ENCODE peak calls at places on chromosomes 11 and 22, in four cellular contexts. R is tibial nerve; G is body of pancreas; B is CD8-positive, alpha-beta T cell. Q is an unnamed sample. For H3K36me3 and H3K4me1, the result is how much of the 10 kb centered on the place peaks cover.

GRCh38 chr11:64000026-64000739 is 13.9 kb downstream of the OTUB1 start:
- DNase-seq in R (peak), G (peak), B (peak), Q (no peak)

GRCh38 chr22:29209624-29209929 is 3.9 kb downstream of the EMID1 start:
- DNase-seq in R (no peak), G (no peak), B (no peak), Q (no peak)

GRCh38 chr11:71301046-71301857 is 48.9 kb upstream of the SHANK2 start:
- DNase-seq in R (no peak), G (no peak), B (no peak), Q (no peak)

GRCh38 chr11:12831471-12832202 is 157.4 kb downstream of the TEAD1 start:
- DNase-seq in R (no peak), G (no peak), B (no peak), Q (no peak)

GRCh38 chr11:134461621-134462020 is 49.6 kb upstream of the B3GAT1 start:
- DNase-seq in R (no peak), G (no peak), B (no peak), Q (no peak)

GRCh38 chr22:44371741-44372525 is 59.2 kb upstream of the SHISAL1 start:
- DNase-seq in R (no peak), G (no peak), B (no peak), Q (no peak)

GRCh38 chr11:84319853-84320252 is 1033.7 kb upstream of the CCDC90B start:
- DNase-seq in R (no peak), G (no peak), B (no peak), Q (no peak)

GRCh38 chr11:33658195-33658900 is 42.3 kb downstream of the C11orf91 start:
- DNase-seq in R (no peak), G (no peak), B (no peak), Q (peak)

GRCh38 chr11:72006309-72007088 is 7.8 kb downstream of the IL18BP start:
- DNase-seq in R (no peak), G (no peak), B (no peak), Q (no peak)

GRCh38 chr11:110148775-110149744 is 55.9 kb downstream of the ZC3H12C start:
- DNase-seq in R (no peak), G (no peak), B (no peak), Q (no peak)

GRCh38 chr11:79400717-79401330 is 40.0 kb downstream of the TENM4 start:
- DNase-seq in R (no peak), G (peak), B (no peak), Q (peak)

GRCh38 chr22:30038219-30038618 is 42.0 kb upstream of the HORMAD2 start:
- DNase-seq in R (no peak), G (peak), B (no peak), Q (no peak)

GRCh38 chr11:18203723-18204122 is 31.1 kb downstream of the MRGPRX4 start:
- DNase-seq in R (no peak), G (no peak), B (no peak), Q (peak)

GRCh38 chr11:87432006-87432405 is 394.3 kb downstream of the TMEM135 start:
- DNase-seq in R (no peak), G (peak), B (no peak), Q (no peak)

GRCh38 chr11:134640971-134641968 is 229.2 kb upstream of the B3GAT1 start:
- DNase-seq in R (no peak), G (no peak), B (no peak), Q (no peak)

GRCh38 chr11:16909375-16910035 is 104.7 kb downstream of the PLEKHA7 start:
- DNase-seq in R (no peak), G (no peak), B (no peak), Q (no peak)

GRCh38 chr11:77093987-77094840 is 8.4 kb upstream of the OMP start:
- DNase-seq in R (no peak), G (no peak), B (no peak), Q (no peak)

GRCh38 chr22:44145544-44145943 is 35.2 kb upstream of the PARVG start:
- DNase-seq in R (no peak), G (peak), B (no peak), Q (no peak)

GRCh38 chr11:111542606-111543275 is 2.2 kb downstream of the LAYN start:
- DNase-seq in R (no peak), G (no peak), B (no peak), Q (no peak)

GRCh38 chr11:119375629-119376196 is 5.8 kb downstream of the USP2 start:
- DNase-seq in R (peak), G (peak), B (no peak), Q (no peak)
- H3K4me3 ChIP-seq in R (no peak), G (no peak), B (no peak), Q (no peak)

DNA sequence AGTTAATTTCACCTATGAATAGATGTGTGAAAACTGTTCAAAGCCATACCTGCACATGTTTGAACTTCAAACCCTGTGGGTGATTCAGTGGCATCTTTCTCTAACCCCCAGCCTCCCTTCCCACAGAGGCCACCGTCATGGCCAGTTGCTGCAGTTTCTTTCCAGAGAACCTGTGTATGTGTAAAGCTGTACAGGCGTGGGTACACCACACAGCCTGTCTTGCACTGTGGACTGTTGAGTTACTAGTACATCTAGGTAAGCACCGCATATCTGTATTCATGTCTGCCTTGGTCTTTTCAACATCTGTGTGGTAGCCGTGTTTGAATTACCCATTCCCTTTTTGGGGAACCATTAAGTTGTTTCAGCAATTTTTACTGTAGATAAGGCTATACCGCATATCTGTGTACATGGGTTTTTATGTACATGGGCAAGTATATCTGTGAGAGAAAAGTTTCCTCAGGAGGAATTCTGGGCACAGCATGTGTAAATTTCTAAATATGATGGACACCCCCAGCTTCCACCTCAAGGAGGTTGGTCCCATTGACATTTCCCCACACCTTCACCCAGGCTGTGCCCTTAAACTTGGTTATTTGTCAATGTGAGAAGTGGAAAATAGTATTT is 13.9 kb downstream of the NEAT1 start:
- DNase-seq in R (no peak), G (no peak), B (no peak), Q (peak)
- H3K36me3 ChIP-seq in R (half or more), G (under half), B (under half), Q (half or more)

DNA sequence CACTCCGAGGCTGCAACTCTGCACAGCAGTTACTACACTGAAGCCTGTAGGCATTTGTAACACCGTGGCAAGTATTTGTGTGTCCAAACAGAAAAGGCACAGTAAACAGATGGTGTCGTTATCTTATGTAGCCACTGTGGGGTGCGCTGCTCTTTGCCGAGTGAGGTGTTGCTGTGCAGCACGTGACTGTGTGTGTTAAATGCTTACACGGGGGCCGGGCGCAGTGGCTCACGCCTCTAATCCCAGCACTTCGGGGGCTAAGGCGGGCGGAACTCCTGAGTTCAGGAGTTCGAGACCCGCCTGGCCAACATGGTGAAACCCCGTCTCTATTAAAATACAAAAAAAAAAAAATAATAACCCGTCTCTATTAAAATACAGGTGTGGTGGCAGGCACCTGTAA is 11.5 kb downstream of the ZBED4 start:
- DNase-seq in R (no peak), G (no peak), B (no peak), Q (no peak)
- H3K4me1 ChIP-seq in R (under half), G (under half), B (under half), Q (under half)

GRCh38 chr11:44309483-44310197 is at the start of gene ALX4:
- DNase-seq in R (no peak), G (peak), B (peak), Q (peak)
- H3K4me3 ChIP-seq in R (peak), G (no peak), B (no peak), Q (peak)

GRCh38 chr22:37167176-37167980 is 17.7 kb upstream of the IL2RB start:
- DNase-seq in R (no peak), G (no peak), B (no peak), Q (no peak)

GRCh38 chr22:37169412-37169811 is 18.6 kb downstream of the C1QTNF6 start:
- DNase-seq in R (no peak), G (no peak), B (no peak), Q (no peak)

GRCh38 chr22:37166675-37167066 is 17.0 kb upstream of the IL2RB start:
- DNase-seq in R (peak), G (peak), B (peak), Q (peak)

GRCh38 chr22:37169947-37170688 is 17.9 kb downstream of the C1QTNF6 start:
- DNase-seq in R (no peak), G (no peak), B (no peak), Q (no peak)

DNA sequence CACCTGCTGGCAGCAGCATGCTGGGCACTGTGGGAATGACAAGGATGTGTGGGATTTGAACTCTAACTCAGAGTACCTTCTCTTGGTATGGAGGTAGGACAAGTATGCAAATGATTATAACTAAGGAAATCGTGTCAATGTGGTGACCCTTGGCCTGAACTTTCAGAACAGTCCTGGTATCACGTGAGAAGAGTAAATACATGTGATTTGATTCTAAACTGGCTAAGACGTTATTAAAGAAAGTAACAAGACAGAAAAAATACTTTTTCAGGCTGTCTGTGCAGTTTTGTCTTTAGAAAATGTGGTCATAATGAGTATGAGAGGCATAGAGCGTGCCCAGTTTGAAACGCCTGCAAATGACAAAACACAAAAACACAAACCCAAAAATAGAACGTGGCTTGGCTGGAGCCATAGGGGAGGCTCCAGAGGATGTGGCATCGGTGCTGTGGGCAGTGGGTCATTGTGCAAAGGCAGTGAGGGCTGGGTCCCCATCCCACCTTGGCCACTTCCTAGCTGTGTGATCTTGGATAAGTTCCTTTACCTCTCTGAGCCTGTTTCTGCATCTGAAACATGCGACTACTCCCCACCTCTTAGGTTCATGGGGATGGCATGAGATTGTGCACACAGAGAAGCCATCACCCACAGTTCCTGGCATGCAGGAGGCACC is 18.4 kb upstream of the IL2RB start:
- DNase-seq in R (no peak), G (no peak), B (no peak), Q (no peak)
- H3K36me3 ChIP-seq in R (under half), G (under half), B (under half), Q (under half)

DNA sequence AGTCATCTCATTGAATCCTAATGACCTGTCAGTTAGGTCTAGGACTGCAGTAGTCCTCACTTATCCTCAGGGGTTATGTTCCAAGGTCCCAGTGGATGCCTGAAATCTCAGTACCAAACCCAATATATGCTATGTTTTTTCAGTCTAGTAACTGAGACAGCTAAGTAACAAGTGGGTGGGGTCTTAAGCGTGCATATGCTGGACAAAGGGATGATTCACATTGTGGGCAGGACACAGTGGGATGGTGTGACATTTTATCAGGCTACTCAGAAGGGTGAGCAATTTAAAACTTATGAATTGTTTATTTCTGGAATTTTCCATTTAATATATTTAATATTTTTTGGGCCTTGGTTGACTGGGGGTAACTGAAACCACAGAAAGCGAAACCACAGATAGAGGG is 29.0 kb downstream of the DDX10 start:
- DNase-seq in R (no peak), G (no peak), B (no peak), Q (no peak)
- H3K4me1 ChIP-seq in R (under half), G (under half), B (under half), Q (under half)

GRCh38 chr22:20795014-20795413 is 21.1 kb downstream of the SERPIND1 start:
- DNase-seq in R (no peak), G (no peak), B (no peak), Q (no peak)

GRCh38 chr22:20792221-20792965 is 18.5 kb downstream of the SERPIND1 start:
- DNase-seq in R (no peak), G (no peak), B (no peak), Q (no peak)

GRCh38 chr22:20792966-20793332 is 19.0 kb downstream of the SERPIND1 start:
- DNase-seq in R (no peak), G (no peak), B (no peak), Q (no peak)

GRCh38 chr22:20793386-20794131 is 19.6 kb downstream of the SERPIND1 start:
- DNase-seq in R (no peak), G (no peak), B (no peak), Q (no peak)

GRCh38 chr22:20794132-20794990 is 20.4 kb downstream of the SERPIND1 start:
- DNase-seq in R (no peak), G (no peak), B (no peak), Q (no peak)
- H3K4me3 ChIP-seq in R (no peak), G (no peak), B (no peak), Q (no peak)